ENCODE peak calls at places on chromosomes 2 and 18, in six cellular contexts. L, J, C, Y, S and K are unnamed samples.
A peak's percentile ranks its signal among the peaks of the same experiment; 100 is the strongest.

GRCh38 chr18:61901334-61901986 is 8.7 kb upstream of the RNF152 start:
- DNase-seq in L (no peak), J (no peak), C (peak; percentile 53), Y (peak; percentile 70), S (peak; percentile 79), K (peak; percentile 62)

GRCh38 chr2:18104583-18105224 is 226.2 kb downstream of the KCNS3 start:
- DNase-seq in L (no peak), J (no peak), C (no peak), Y (no peak), S (no peak), K (no peak)

GRCh38 chr18:8424917-8425725 is 184.1 kb upstream of the RAB12 start:
- DNase-seq in L (peak; percentile 25), J (no peak), C (peak; percentile 75), Y (peak; percentile 53), S (no peak), K (peak; percentile 34)

GRCh38 chr2:119233326-119234020 is 9.8 kb downstream of the STEAP3 start:
- DNase-seq in L (no peak), J (no peak), C (peak; percentile 67), Y (no peak), S (peak; percentile 68), K (peak; percentile 58)

GRCh38 chr2:150140777-150141176 is 346.7 kb downstream of the RND3 start:
- DNase-seq in L (no peak), J (no peak), C (no peak), Y (no peak), S (no peak), K (peak; percentile 51)

GRCh38 chr2:11771971-11772615 is 25.7 kb downstream of the LPIN1 start:
- DNase-seq in L (no peak), J (no peak), C (no peak), Y (no peak), S (no peak), K (no peak)

GRCh38 chr18:47898696-47899095 is 31.8 kb downstream of the SMAD2 start:
- DNase-seq in L (no peak), J (no peak), C (no peak), Y (peak; percentile 32), S (no peak), K (no peak)

GRCh38 chr18:5890606-5891360 is 4.5 kb downstream of the TMEM200C start:
- DNase-seq in L (no peak), J (no peak), C (no peak), Y (peak; percentile 11), S (peak; percentile 91), K (no peak)

GRCh38 chr18:7334973-7335568 is 104.2 kb downstream of the LRRC30 start:
- DNase-seq in L (no peak), J (no peak), C (no peak), Y (no peak), S (no peak), K (no peak)

GRCh38 chr2:157032019-157032418 is 225.5 kb upstream of the GALNT5 start:
- DNase-seq in L (no peak), J (no peak), C (peak; percentile 94), Y (peak; percentile 89), S (no peak), K (peak; percentile 52)

GRCh38 chr2:175605989-175606841 is 395.9 kb downstream of the LNPK start:
- DNase-seq in L (no peak), J (no peak), C (no peak), Y (no peak), S (no peak), K (no peak)

GRCh38 chr2:102018823-102019445 is 27.2 kb downstream of the IL1R2 start:
- DNase-seq in L (no peak), J (no peak), C (peak; percentile 66), Y (peak; percentile 78), S (no peak), K (peak; percentile 63)

GRCh38 chr2:20173496-20174402 is 51.2 kb downstream of the SDC1 start:
- DNase-seq in L (no peak), J (no peak), C (no peak), Y (no peak), S (no peak), K (no peak)

GRCh38 chr2:2271471-2271941 is 59.6 kb downstream of the MYT1L start:
- DNase-seq in L (no peak), J (peak; percentile 15), C (no peak), Y (no peak), S (no peak), K (no peak)

GRCh38 chr2:200125463-200125862 is 170.1 kb downstream of the MAIP1 start:
- DNase-seq in L (no peak), J (no peak), C (no peak), Y (no peak), S (no peak), K (no peak)

GRCh38 chr2:125167152-125167551 is 1142.1 kb downstream of the CNTNAP5 start:
- DNase-seq in L (no peak), J (no peak), C (peak; percentile 5), Y (peak; percentile 55), S (no peak), K (peak; percentile 6)

GRCh38 chr2:65630643-65631042 is 198.2 kb upstream of the SPRED2 start:
- DNase-seq in L (no peak), J (peak; percentile 56), C (peak; percentile 77), Y (peak; percentile 71), S (no peak), K (peak; percentile 93)

GRCh38 chr2:134431837-134432437 is 178.1 kb downstream of the MGAT5 start:
- DNase-seq in L (no peak), J (no peak), C (peak; percentile 65), Y (peak; percentile 23), S (no peak), K (peak; percentile 38)

GRCh38 chr2:219309278-219309677 is at the start of gene PTPRN:
- DNase-seq in L (no peak), J (peak; percentile 89), C (peak; percentile 87), Y (peak; percentile 54), S (no peak), K (peak; percentile 51)

GRCh38 chr18:60413944-60414547 is 41.5 kb upstream of the MC4R start:
- DNase-seq in L (peak; percentile 3), J (no peak), C (peak; percentile 7), Y (no peak), S (no peak), K (peak; percentile 1)

GRCh38 chr2:206853880-206854279 is 85.4 kb upstream of the CPO start:
- DNase-seq in L (no peak), J (no peak), C (no peak), Y (no peak), S (no peak), K (no peak)

GRCh38 chr2:133975135-133975534 is 278.7 kb upstream of the MGAT5 start:
- DNase-seq in L (no peak), J (no peak), C (no peak), Y (no peak), S (no peak), K (no peak)

GRCh38 chr2:95001701-95002100 is 23.8 kb upstream of the MAL start:
- DNase-seq in L (no peak), J (no peak), C (no peak), Y (no peak), S (no peak), K (no peak)

GRCh38 chr2:1234731-1235308 is 178.4 kb upstream of the TPO start:
- DNase-seq in L (no peak), J (no peak), C (peak; percentile 6), Y (peak; percentile 1), S (no peak), K (no peak)

GRCh38 chr2:217262916-217263315 is 403.1 kb upstream of the TNP1 start:
- DNase-seq in L (no peak), J (no peak), C (no peak), Y (no peak), S (no peak), K (no peak)

GRCh38 chr2:161332568-161332967 is 24.3 kb downstream of the PSMD14 start:
- DNase-seq in L (no peak), J (no peak), C (no peak), Y (no peak), S (no peak), K (no peak)

GRCh38 chr18:46401486-46402115 is 255.4 kb downstream of the LOXHD1 start:
- DNase-seq in L (no peak), J (no peak), C (no peak), Y (no peak), S (no peak), K (peak; percentile 16)

GRCh38 chr18:51153659-51154371 is 43.7 kb downstream of the MEX3C start:
- DNase-seq in L (no peak), J (no peak), C (no peak), Y (no peak), S (peak; percentile 57), K (no peak)

GRCh38 chr2:99035920-99036319 is 99.9 kb upstream of the CRACDL start:
- DNase-seq in L (no peak), J (no peak), C (no peak), Y (peak; percentile 0), S (no peak), K (no peak)

GRCh38 chr18:46411862-46412690 is 244.9 kb downstream of the LOXHD1 start:
- DNase-seq in L (no peak), J (no peak), C (no peak), Y (peak; percentile 44), S (no peak), K (no peak)

GRCh38 chr2:73292316-73292905 is 937 bp downstream of the EGR4 start:
- DNase-seq in L (no peak), J (no peak), C (no peak), Y (no peak), S (peak; percentile 49), K (no peak)

GRCh38 chr18:45837283-45838070 is 12.0 kb downstream of the SIGLEC15 start:
- DNase-seq in L (peak; percentile 19), J (no peak), C (no peak), Y (peak; percentile 62), S (peak; percentile 49), K (peak; percentile 54)

GRCh38 chr2:177332992-177333388 is 59.6 kb upstream of the AGPS start:
- DNase-seq in L (no peak), J (no peak), C (no peak), Y (no peak), S (no peak), K (no peak)

GRCh38 chr2:58425368-58425767 is 184.2 kb upstream of the FANCL start:
- DNase-seq in L (no peak), J (no peak), C (no peak), Y (no peak), S (no peak), K (no peak)

GRCh38 chr2:36528274-36528673 is 69.7 kb downstream of the FEZ2 start:
- DNase-seq in L (no peak), J (no peak), C (no peak), Y (no peak), S (peak; percentile 29), K (no peak)